ENCODE peak calls at places on chromosomes 12 and 14, in nine cellular contexts. V, P, R, B, Y, U, H, I and M are unnamed samples.

GRCh38 chr14:101235042-101235871 is 326.0 kb upstream of the DIO3 start:
- DNase-seq in V (peak), P (peak), R (peak), B (peak), Y (peak), U (peak), H (no peak), I (no peak), M (peak)

GRCh38 chr12:40001406-40001805 is 104.5 kb downstream of the SLC2A13 start:
- DNase-seq in V (no peak), P (no peak), R (no peak), B (no peak), Y (no peak), U (no peak), H (no peak), I (peak), M (no peak)

GRCh38 chr12:3772380-3772779 is 19.5 kb upstream of the CRACR2A start:
- DNase-seq in V (no peak), P (peak), R (no peak), B (no peak), Y (no peak), U (no peak), H (no peak), I (no peak), M (no peak)

GRCh38 chr14:69034612-69035262 is 55.6 kb upstream of the ACTN1 start:
- DNase-seq in V (no peak), P (peak), R (no peak), B (no peak), Y (no peak), U (no peak), H (no peak), I (no peak), M (no peak)

GRCh38 chr12:12088147-12088546 is 17.4 kb downstream of the BCL2L14 start:
- DNase-seq in V (no peak), P (no peak), R (no peak), B (no peak), Y (no peak), U (no peak), H (no peak), I (no peak), M (no peak)

GRCh38 chr12:102990419-102990818 is 32.9 kb downstream of the ASCL1 start:
- DNase-seq in V (peak), P (no peak), R (no peak), B (no peak), Y (no peak), U (no peak), H (no peak), I (no peak), M (no peak)

GRCh38 chr14:106417224-106418049 is 891.1 kb downstream of the TMEM121 start:
- DNase-seq in V (peak), P (peak), R (no peak), B (no peak), Y (peak), U (peak), H (no peak), I (peak), M (peak)

GRCh38 chr12:20757-21156 is 45.8 kb upstream of the IQSEC3 start:
- DNase-seq in V (peak), P (no peak), R (no peak), B (no peak), Y (peak), U (no peak), H (no peak), I (no peak), M (no peak)

GRCh38 chr12:27821259-27821973 is 41.4 kb upstream of the MANSC4 start:
- DNase-seq in V (peak), P (peak), R (peak), B (peak), Y (no peak), U (peak), H (no peak), I (peak), M (no peak)

GRCh38 chr12:106248849-106249371 is 1.1 kb upstream of the CKAP4 start:
- DNase-seq in V (no peak), P (peak), R (no peak), B (no peak), Y (no peak), U (no peak), H (no peak), I (peak), M (no peak)

GRCh38 chr12:105850103-105850968 is 288.4 kb downstream of the NUAK1 start:
- DNase-seq in V (no peak), P (peak), R (no peak), B (no peak), Y (no peak), U (no peak), H (no peak), I (no peak), M (no peak)

GRCh38 chr12:66636771-66637170 is 42.1 kb downstream of the GRIP1 start:
- DNase-seq in V (peak), P (no peak), R (no peak), B (no peak), Y (no peak), U (peak), H (no peak), I (no peak), M (peak)

GRCh38 chr12:53532026-53532425 is 24.7 kb upstream of the NPFF start:
- DNase-seq in V (no peak), P (no peak), R (no peak), B (no peak), Y (no peak), U (no peak), H (no peak), I (no peak), M (no peak)

GRCh38 chr14:69242311-69243224 is 17.4 kb upstream of the GALNT16 start:
- DNase-seq in V (peak), P (peak), R (peak), B (peak), Y (no peak), U (peak), H (peak), I (peak), M (no peak)

GRCh38 chr12:6943387-6943718 is 263 bp upstream of the RNU7-1 start:
- DNase-seq in V (peak), P (peak), R (peak), B (peak), Y (peak), U (peak), H (peak), I (peak), M (peak)

GRCh38 chr14:92460541-92460915 is 53.1 kb upstream of the RIN3 start:
- DNase-seq in V (peak), P (no peak), R (no peak), B (no peak), Y (no peak), U (no peak), H (no peak), I (no peak), M (no peak)

GRCh38 chr14:92958373-92959188 is 35.6 kb downstream of the CHGA start:
- DNase-seq in V (no peak), P (no peak), R (no peak), B (no peak), Y (no peak), U (no peak), H (no peak), I (no peak), M (no peak)

GRCh38 chr12:28550757-28551381 is 360.6 kb downstream of the CCDC91 start:
- DNase-seq in V (no peak), P (peak), R (no peak), B (peak), Y (no peak), U (peak), H (no peak), I (no peak), M (no peak)

GRCh38 chr14:37063467-37064240 is 108.8 kb downstream of the SLC25A21 start:
- DNase-seq in V (no peak), P (no peak), R (no peak), B (no peak), Y (no peak), U (no peak), H (no peak), I (no peak), M (no peak)

GRCh38 chr14:90060965-90061848 is 587 bp upstream of the KCNK13 start:
- DNase-seq in V (peak), P (no peak), R (peak), B (no peak), Y (no peak), U (no peak), H (no peak), I (no peak), M (no peak)

GRCh38 chr12:10405294-10405693 is 4.3 kb downstream of the KLRC4 start:
- DNase-seq in V (no peak), P (no peak), R (no peak), B (no peak), Y (no peak), U (no peak), H (no peak), I (no peak), M (no peak)

GRCh38 chr14:98219638-98220037 is 1052.4 kb downstream of the BCL11B start:
- DNase-seq in V (no peak), P (no peak), R (no peak), B (no peak), Y (no peak), U (no peak), H (no peak), I (no peak), M (no peak)

GRCh38 chr12:130418261-130418660 is 80.6 kb downstream of the PIWIL1 start:
- DNase-seq in V (no peak), P (no peak), R (no peak), B (no peak), Y (no peak), U (no peak), H (no peak), I (no peak), M (no peak)

GRCh38 chr14:48744202-48744601 is 842.0 kb downstream of the RPS29 start:
- DNase-seq in V (no peak), P (no peak), R (no peak), B (no peak), Y (no peak), U (no peak), H (no peak), I (no peak), M (no peak)

GRCh38 chr12:68482660-68483059 is 128.0 kb upstream of the RAP1B start:
- DNase-seq in V (no peak), P (no peak), R (no peak), B (no peak), Y (no peak), U (no peak), H (no peak), I (peak), M (no peak)

GRCh38 chr12:39368891-39369290 is 74.0 kb downstream of the KIF21A start:
- DNase-seq in V (no peak), P (no peak), R (no peak), B (no peak), Y (no peak), U (no peak), H (no peak), I (no peak), M (no peak)

GRCh38 chr12:76879710-76880025 is 849 bp upstream of the CSRP2 start:
- DNase-seq in V (no peak), P (no peak), R (no peak), B (no peak), Y (no peak), U (no peak), H (no peak), I (no peak), M (no peak)
- TF ChIP-seq CTCF in V (no peak), P (no peak), R (no peak), B (no peak), Y (no peak), U (no peak), H (no peak), I (no peak), M (no peak)

GRCh38 chr14:56120091-56120632 is 2.0 kb downstream of the PELI2 start:
- DNase-seq in V (peak), P (peak), R (no peak), B (no peak), Y (no peak), U (no peak), H (no peak), I (no peak), M (no peak)

GRCh38 chr14:56117765-56118610 is at the start of gene PELI2:
- DNase-seq in V (peak), P (peak), R (peak), B (peak), Y (peak), U (peak), H (no peak), I (peak), M (peak)

GRCh38 chr14:56119221-56119967 is 1.2 kb downstream of the PELI2 start:
- DNase-seq in V (peak), P (peak), R (no peak), B (peak), Y (peak), U (peak), H (no peak), I (no peak), M (peak)

GRCh38 chr14:56116128-56116900 is 1.9 kb upstream of the PELI2 start:
- DNase-seq in V (no peak), P (no peak), R (no peak), B (no peak), Y (no peak), U (no peak), H (no peak), I (no peak), M (no peak)

GRCh38 chr14:56118611-56119181 is 485 bp downstream of the PELI2 start:
- DNase-seq in V (peak), P (no peak), R (no peak), B (peak), Y (no peak), U (peak), H (no peak), I (no peak), M (peak)
- TF ChIP-seq CTCF in V (no peak), P (no peak), R (no peak), B (no peak), Y (no peak), U (no peak), H (no peak), I (no peak), M (no peak)

GRCh38 chr12:101746661-101747060 is 7.4 kb upstream of the SYCP3 start:
- DNase-seq in V (no peak), P (peak), R (no peak), B (no peak), Y (no peak), U (no peak), H (no peak), I (no peak), M (no peak)

GRCh38 chr12:101743242-101743641 is 4.0 kb upstream of the SYCP3 start:
- DNase-seq in V (no peak), P (no peak), R (no peak), B (no peak), Y (no peak), U (no peak), H (peak), I (no peak), M (no peak)

GRCh38 chr12:101740980-101741379 is 1.7 kb upstream of the SYCP3 start:
- DNase-seq in V (no peak), P (no peak), R (no peak), B (no peak), Y (no peak), U (no peak), H (no peak), I (no peak), M (no peak)

GRCh38 chr12:101745481-101745880 is 6.2 kb upstream of the SYCP3 start:
- DNase-seq in V (no peak), P (peak), R (no peak), B (no peak), Y (no peak), U (no peak), H (no peak), I (no peak), M (no peak)

DNA sequence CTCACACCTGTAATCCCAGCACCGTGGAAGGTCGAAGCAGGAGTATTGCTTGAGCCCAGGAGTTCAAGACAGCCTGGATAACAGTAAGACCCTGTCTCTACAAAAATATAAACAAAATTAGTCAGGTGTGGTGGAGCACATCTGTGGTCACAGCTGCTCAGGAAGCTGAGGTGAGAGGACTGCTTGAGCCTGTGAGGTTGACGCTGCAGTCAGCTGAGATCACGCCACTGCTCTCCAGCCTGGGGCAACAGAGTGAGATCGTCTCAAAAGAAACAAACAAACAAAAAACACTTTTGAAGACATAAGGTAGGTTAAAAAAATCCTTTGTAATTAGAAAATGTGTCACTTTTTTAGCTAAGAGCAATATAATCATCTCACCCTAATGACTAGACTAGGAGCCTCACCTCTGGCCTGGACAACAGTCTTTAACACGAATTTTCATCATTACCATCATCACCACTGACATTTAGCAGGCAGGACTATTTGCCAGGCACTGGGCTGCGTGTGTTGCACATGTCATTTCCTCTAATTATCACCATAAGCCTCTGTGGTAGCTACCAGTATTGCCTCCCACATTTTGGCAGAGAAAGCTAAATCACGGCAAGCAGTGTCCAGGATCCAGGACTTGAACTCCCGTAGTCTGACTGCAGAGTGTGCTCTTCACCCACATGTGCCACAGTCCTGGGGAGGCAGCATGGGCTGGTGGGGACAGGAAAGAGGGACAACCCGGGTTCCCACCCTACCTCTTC is 4.6 kb upstream of the SYCP3 start:
- DNase-seq in V (no peak), P (no peak), R (no peak), B (no peak), Y (no peak), U (no peak), H (no peak), I (peak), M (no peak)
- TF ChIP-seq CTCF in V (no peak), P (no peak), R (no peak), B (no peak), Y (no peak), U (no peak), H (no peak), I (peak), M (no peak)

DNA sequence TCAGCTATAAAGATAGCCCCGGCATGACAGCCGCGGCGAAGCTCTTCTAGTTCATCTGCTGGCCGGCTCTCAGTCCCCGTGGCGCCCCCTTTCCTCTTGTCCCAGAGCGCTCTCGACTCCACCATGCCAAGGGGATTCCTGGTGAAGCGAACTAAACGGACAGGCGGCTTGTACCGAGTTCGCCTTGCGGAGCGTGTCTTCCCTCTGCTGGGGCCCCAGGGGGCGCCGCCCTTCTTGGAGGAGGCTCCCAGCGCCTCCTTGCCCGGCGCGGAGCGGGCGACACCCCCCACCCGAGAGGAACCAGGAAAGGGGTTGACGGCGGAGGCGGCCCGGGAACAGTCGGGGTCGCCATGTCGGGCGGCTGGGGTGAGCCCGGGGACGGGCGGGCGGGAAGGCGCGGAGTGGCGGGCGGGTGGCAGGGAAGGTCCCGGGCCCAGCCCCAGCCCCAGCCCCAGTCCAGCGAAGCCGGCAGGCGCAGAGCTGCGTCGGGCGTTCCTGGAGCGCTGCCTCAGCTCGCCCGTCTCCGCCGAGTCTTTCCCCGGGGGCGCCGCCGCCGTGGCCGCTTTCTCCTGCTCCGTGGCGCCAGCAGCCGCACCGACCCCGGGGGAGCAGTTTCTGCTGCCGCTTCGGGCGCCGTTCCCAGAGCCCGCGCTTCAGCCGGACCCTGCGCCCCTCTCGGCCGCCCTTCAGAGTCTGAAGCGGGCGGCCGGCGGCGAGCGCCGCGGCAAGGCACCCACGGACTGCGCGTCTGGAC is at the start of gene INSM2:
- DNase-seq in V (no peak), P (peak), R (no peak), B (no peak), Y (no peak), U (no peak), H (no peak), I (no peak), M (no peak)
- TF ChIP-seq CTCF in V (no peak), P (no peak), R (peak), B (no peak), Y (no peak), U (no peak), H (no peak), I (no peak), M (no peak)